ENCODE peak calls at places on chromosomes 4 and X, in six cellular contexts. One of them, this sample, is unnamed.

GRCh38 chr4:149158852-149159251 is 656.8 kb downstream of the IQCM start:
- DNase-seq in HCEC 1CT: no peak
- DNase-seq in small intestine: no peak
- DNase-seq in HTR-8/SVneo: no peak
- DNase-seq in GM23248: no peak
- DNase-seq in BE2C: no peak
- DNase-seq in this sample: no peak

GRCh38 chr4:833156-833555 is 7.2 kb upstream of the CPLX1 start:
- DNase-seq in HCEC 1CT: no peak
- DNase-seq in small intestine: no peak
- DNase-seq in HTR-8/SVneo: no peak
- DNase-seq in GM23248: no peak
- DNase-seq in BE2C: no peak
- DNase-seq in this sample: no peak

GRCh38 chr4:168589154-168589553 is 92.3 kb downstream of the PALLD start:
- DNase-seq in HCEC 1CT: peak; percentile 39
- DNase-seq in small intestine: peak; percentile 5
- DNase-seq in HTR-8/SVneo: peak; percentile 50
- DNase-seq in GM23248: peak; percentile 82
- DNase-seq in BE2C: peak; percentile 19
- DNase-seq in this sample: no peak

GRCh38 chrX:151552721-151553120 is 10.8 kb upstream of the PASD1 start:
- DNase-seq in HCEC 1CT: no peak
- DNase-seq in small intestine: no peak
- DNase-seq in HTR-8/SVneo: no peak
- DNase-seq in GM23248: no peak
- DNase-seq in BE2C: no peak
- DNase-seq in this sample: no peak

GRCh38 chrX:40855411-40855810 is 120.1 kb upstream of the MED14 start:
- DNase-seq in HCEC 1CT: no peak
- DNase-seq in small intestine: no peak
- DNase-seq in HTR-8/SVneo: no peak
- DNase-seq in GM23248: peak; percentile 16
- DNase-seq in BE2C: peak; percentile 41
- DNase-seq in this sample: no peak

GRCh38 chrX:70046978-70047377 is 2.8 kb downstream of the AWAT2 start:
- DNase-seq in HCEC 1CT: peak; percentile 79
- DNase-seq in small intestine: no peak
- DNase-seq in HTR-8/SVneo: no peak
- DNase-seq in GM23248: peak; percentile 36
- DNase-seq in BE2C: no peak
- DNase-seq in this sample: no peak

GRCh38 chr4:94909645-94910044 is 151.9 kb downstream of the BMPR1B start:
- DNase-seq in HCEC 1CT: no peak
- DNase-seq in small intestine: no peak
- DNase-seq in HTR-8/SVneo: no peak
- DNase-seq in GM23248: no peak
- DNase-seq in BE2C: no peak
- DNase-seq in this sample: no peak

GRCh38 chr4:163332526-163333405 is at the start of gene NPY1R:
- DNase-seq in HCEC 1CT: peak; percentile 25
- DNase-seq in small intestine: peak; percentile 71
- DNase-seq in HTR-8/SVneo: peak; percentile 69
- DNase-seq in GM23248: peak; percentile 87
- DNase-seq in BE2C: peak; percentile 78
- DNase-seq in this sample: peak; percentile 71

GRCh38 chrX:119817130-119817690 is 25.8 kb upstream of the RPL39 start:
- DNase-seq in HCEC 1CT: no peak
- DNase-seq in small intestine: no peak
- DNase-seq in HTR-8/SVneo: no peak
- DNase-seq in GM23248: peak; percentile 71
- DNase-seq in BE2C: no peak
- DNase-seq in this sample: no peak

GRCh38 chr4:15001248-15001824 is 945 bp upstream of the CPEB2 start:
- DNase-seq in HCEC 1CT: peak; percentile 83
- DNase-seq in small intestine: peak; percentile 62
- DNase-seq in HTR-8/SVneo: peak; percentile 42
- DNase-seq in GM23248: peak; percentile 95
- DNase-seq in BE2C: peak; percentile 51
- DNase-seq in this sample: peak; percentile 48

This sample was measured in GM13977.